ENCODE peak calls at places on chromosome 10, in eight cellular contexts. G is NT2/D1; A is stomach; Y is keratinocyte; M is CD8-positive, alpha-beta memory T cell; W is thyroid gland; E is GM23338; O is PC-3. P is an unnamed sample.

GRCh38 chr10:125428054-125428453 is 254.9 kb downstream of the TEX36 start:
- DNase-seq in G (no peak), A (no peak), Y (no peak), M (no peak), W (no peak), E (no peak), O (no peak), P (no peak)

GRCh38 chr10:102068216-102068615 is 3.1 kb downstream of the HPS6 start:
- DNase-seq in G (no peak), A (peak; percentile 50), Y (no peak), M (no peak), W (peak; percentile 66), E (no peak), O (no peak), P (peak; percentile 71)

GRCh38 chr10:121823993-121824463 is 103.8 kb downstream of the ATE1 start:
- DNase-seq in G (peak; percentile 5), A (no peak), Y (no peak), M (peak; percentile 7), W (no peak), E (peak; percentile 68), O (peak; percentile 62), P (no peak)

GRCh38 chr10:117373848-117374505 is 1.3 kb downstream of the PDZD8 start:
- DNase-seq in G (no peak), A (peak; percentile 62), Y (no peak), M (peak; percentile 38), W (peak; percentile 26), E (peak; percentile 22), O (peak; percentile 25), P (peak; percentile 28)

GRCh38 chr10:104072786-104073185 is 12.9 kb downstream of the COL17A1 start:
- DNase-seq in G (no peak), A (no peak), Y (no peak), M (no peak), W (no peak), E (no peak), O (no peak), P (no peak)

GRCh38 chr10:102413806-102414561 is 4.6 kb downstream of the PSD start:
- DNase-seq in G (no peak), A (no peak), Y (no peak), M (no peak), W (no peak), E (no peak), O (no peak), P (no peak)

GRCh38 chr10:106836923-106837322 is 327.6 kb downstream of the SORCS1 start:
- DNase-seq in G (no peak), A (no peak), Y (no peak), M (no peak), W (no peak), E (no peak), O (no peak), P (no peak)

GRCh38 chr10:116115233-116115632 is 157.8 kb downstream of the GFRA1 start:
- DNase-seq in G (no peak), A (no peak), Y (no peak), M (no peak), W (no peak), E (no peak), O (no peak), P (no peak)

GRCh38 chr10:129046074-129046681 is 420.9 kb upstream of the MGMT start:
- DNase-seq in G (no peak), A (no peak), Y (no peak), M (no peak), W (no peak), E (no peak), O (no peak), P (no peak)

GRCh38 chr10:22648547-22648961 is 65.8 kb downstream of the PIP4K2A start:
- DNase-seq in G (no peak), A (no peak), Y (peak; percentile 42), M (no peak), W (no peak), E (no peak), O (no peak), P (no peak)

GRCh38 chr10:15879058-15879457 is 18.8 kb upstream of the MINDY3 start:
- DNase-seq in G (no peak), A (no peak), Y (no peak), M (peak; percentile 15), W (no peak), E (peak; percentile 57), O (peak; percentile 47), P (no peak)

GRCh38 chr10:15182541-15183207 is 14.2 kb upstream of the NMT2 start:
- DNase-seq in G (no peak), A (no peak), Y (no peak), M (no peak), W (no peak), E (no peak), O (no peak), P (no peak)

DNA sequence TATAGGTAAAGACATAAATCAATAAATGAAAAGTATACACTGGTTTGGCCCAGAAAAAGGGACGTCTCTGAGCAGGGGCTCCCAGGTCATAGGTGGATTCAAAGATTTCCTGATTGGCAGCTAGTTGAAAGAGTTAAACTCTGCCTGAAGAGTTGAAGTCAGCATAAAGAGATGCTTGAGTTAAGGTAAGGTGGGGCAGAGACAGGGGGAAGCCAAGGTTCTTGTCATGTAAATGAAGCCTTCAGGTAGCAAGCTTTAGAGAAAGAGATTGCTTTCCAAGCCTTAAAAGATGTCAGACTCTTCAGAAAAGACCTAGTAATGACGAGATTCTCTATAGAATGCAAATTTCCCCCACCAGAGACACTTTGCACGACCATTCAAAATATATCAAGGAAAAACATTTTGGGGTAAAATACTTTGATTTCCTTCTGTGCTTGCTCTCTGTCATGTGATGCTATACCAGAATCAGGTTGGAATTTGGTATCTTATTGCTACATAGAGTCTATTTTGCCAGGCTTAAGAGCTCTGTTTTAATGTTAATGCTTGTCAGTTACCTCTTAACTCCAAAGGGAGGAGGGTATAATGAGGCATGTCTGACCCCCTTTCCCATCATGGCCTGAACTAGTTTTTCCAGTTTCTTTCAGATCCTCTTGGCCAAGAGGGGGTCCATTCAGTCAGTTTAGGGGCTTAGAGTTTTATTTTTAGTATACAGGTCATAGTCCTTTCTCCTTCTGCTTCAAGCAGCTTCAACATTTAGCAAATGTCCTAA is 429.6 kb downstream of the ADRA2A start:
- DNase-seq in G (no peak), A (no peak), Y (no peak), M (no peak), W (no peak), E (peak; percentile 59), O (no peak), P (no peak)
- H3K4me3 ChIP-seq in G (no peak overlapping the region), A (no peak overlapping the region), Y (no peak overlapping the region), M (no peak overlapping the region), W (no peak overlapping the region), E (peak overlapping the region; percentile 9), O (no peak overlapping the region), P (no peak overlapping the region)

DNA sequence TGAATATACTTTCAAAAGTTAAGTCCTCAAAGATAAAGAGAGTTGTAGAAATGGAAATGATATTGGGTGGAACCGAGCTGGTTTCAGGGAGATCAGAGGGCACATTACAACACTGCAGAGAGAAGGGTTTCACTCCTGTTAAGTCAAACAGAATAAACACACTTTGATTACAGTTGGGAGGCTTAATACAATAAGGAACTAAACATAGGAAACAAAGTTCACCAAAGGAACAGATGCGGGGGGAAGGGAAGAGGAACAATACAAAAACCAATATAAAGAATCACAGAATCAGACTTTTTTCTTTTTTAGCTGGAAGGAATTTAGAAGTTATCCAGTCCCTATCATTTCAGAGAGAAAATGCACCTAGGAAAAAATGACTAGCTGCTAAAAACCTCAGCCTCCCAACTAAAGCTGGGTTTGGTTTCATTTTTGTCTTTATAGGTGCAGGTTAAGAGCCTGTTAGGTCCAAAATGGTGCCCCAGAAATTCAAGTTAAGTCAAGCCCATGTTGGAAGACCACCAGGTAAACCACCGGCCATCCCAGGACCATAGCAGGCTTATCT is 81.9 kb downstream of the DNMBP start:
- DNase-seq in G (no peak), A (no peak), Y (no peak), M (no peak), W (no peak), E (no peak), O (no peak), P (no peak)
- H3K4me1 ChIP-seq in G (no peaks in the 10 kb centered on the region), A (peaks cover 15% of the 10 kb centered on the region), Y (peaks cover 52% of the 10 kb centered on the region), M (no peaks in the 10 kb centered on the region), W (peaks cover 72% of the 10 kb centered on the region), E (peaks cover 23% of the 10 kb centered on the region), O (peaks cover 38% of the 10 kb centered on the region), P (no peaks in the 10 kb centered on the region)

DNA sequence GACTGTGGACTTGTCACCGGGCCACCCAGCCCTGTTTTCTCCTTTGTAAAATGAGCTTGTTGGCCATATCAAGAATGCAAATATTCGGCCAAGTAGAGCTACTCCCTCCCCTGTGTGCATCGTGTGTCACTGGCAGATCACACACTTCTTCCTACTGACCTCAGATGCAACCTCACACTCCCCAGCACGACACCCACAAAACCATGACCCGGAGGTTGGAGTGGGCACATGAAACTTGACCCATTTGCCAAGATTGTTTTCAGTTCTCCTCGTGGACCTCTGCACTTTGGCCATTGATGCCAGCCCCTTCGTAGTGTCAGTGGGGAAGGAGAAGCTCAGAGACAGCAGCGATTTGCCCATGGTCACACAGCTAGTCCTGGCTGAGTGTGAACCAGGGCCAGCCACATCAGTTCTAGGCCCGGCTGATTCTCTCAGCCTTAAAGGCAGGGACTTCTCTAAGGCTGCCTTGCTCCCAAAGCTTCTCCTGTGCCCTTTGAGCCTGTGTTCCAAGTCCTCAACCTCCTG is 101.1 kb downstream of the CDH23 start:
- DNase-seq in G (no peak), A (no peak), Y (no peak), M (no peak), W (no peak), E (no peak), O (no peak), P (no peak)
- H3K27me3 ChIP-seq in G (no peaks in the 10 kb centered on the region), A (peaks cover 10% of the 10 kb centered on the region), Y (peaks cover 14% of the 10 kb centered on the region), M (no peaks in the 10 kb centered on the region), W (no peaks in the 10 kb centered on the region), E (peaks cover 46% of the 10 kb centered on the region), O (peaks cover 27% of the 10 kb centered on the region), P (no peaks in the 10 kb centered on the region)

DNA sequence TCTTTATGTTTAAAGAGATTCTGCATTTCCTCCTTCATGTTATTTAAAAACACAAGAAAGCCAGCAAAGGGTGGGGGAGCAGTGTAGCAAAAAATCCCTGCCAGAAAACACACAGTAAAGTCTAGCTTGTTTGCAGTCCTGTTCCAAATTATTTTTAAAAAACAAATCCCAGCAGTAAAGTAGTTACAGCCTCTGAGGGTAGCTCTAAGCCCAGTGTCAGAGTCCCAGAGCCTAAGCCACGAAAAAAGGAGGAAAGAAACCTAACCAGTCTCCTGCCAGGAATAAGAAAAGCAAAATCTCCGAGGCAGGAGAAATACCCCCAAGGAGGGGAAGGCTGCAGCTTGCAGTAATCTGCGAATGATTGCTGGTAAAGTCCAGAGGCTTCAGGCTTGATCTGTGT is 219.7 kb upstream of the CELF2 start:
- DNase-seq in G (no peak), A (no peak), Y (no peak), M (no peak), W (no peak), E (no peak), O (no peak), P (no peak)
- H3K4me3 ChIP-seq in G (no peak overlapping the region), A (peak overlapping the region; percentile 34), Y (peak overlapping the region; percentile 41), M (no peak overlapping the region), W (no peak overlapping the region), E (peak overlapping the region; percentile 25), O (no peak overlapping the region), P (no peak overlapping the region)

P was measured in BE2C.